ENCODE peak calls at places on chromosomes 1 and 21, in five cellular contexts. T, E, F, B and A are unnamed samples.

GRCh38 chr1:25669781-25670567 is 53.4 kb downstream of the MAN1C1 start:
- DNase-seq in T (no peak), E (no peak), F (no peak), B (no peak), A (no peak)

GRCh38 chr21:28239345-28239744 is 753.3 kb downstream of the LTN1 start:
- DNase-seq in T (no peak), E (no peak), F (no peak), B (no peak), A (no peak)

GRCh38 chr1:19597463-19598309 is 46.4 kb upstream of the NBL1 start:
- DNase-seq in T (peak), E (peak), F (peak), B (peak), A (peak)

GRCh38 chr1:228334954-228335353 is 71.7 kb downstream of the TRIM11 start:
- DNase-seq in T (no peak), E (no peak), F (no peak), B (no peak), A (no peak)

GRCh38 chr1:240001177-240001740 is 90.4 kb upstream of the FMN2 start:
- DNase-seq in T (peak), E (no peak), F (peak), B (no peak), A (no peak)

GRCh38 chr1:21734526-21734925 is 48.4 kb downstream of the USP48 start:
- DNase-seq in T (peak), E (peak), F (peak), B (no peak), A (no peak)

GRCh38 chr1:147091801-147092200 is 80.5 kb downstream of the PRKAB2 start:
- DNase-seq in T (no peak), E (no peak), F (peak), B (no peak), A (no peak)

GRCh38 chr1:184791199-184791935 is 36.7 kb upstream of the EDEM3 start:
- DNase-seq in T (peak), E (peak), F (peak), B (no peak), A (peak)

GRCh38 chr1:172914517-172915144 is 136.1 kb downstream of the TNFSF18 start:
- DNase-seq in T (peak), E (peak), F (peak), B (no peak), A (peak)

GRCh38 chr21:20662523-20662922 is 335.7 kb upstream of the NCAM2 start:
- DNase-seq in T (no peak), E (no peak), F (no peak), B (no peak), A (no peak)

GRCh38 chr21:44582055-44582454 is 1.7 kb upstream of the KRTAP10-5 start:
- DNase-seq in T (no peak), E (no peak), F (no peak), B (no peak), A (no peak)

GRCh38 chr1:179591592-179592580 is at the start of gene TDRD5:
- DNase-seq in T (no peak), E (no peak), F (no peak), B (no peak), A (no peak)

GRCh38 chr1:8421721-8422120 is 103.8 kb downstream of the SLC45A1 start:
- DNase-seq in T (no peak), E (peak), F (no peak), B (no peak), A (no peak)

GRCh38 chr1:171983584-171983983 is 142.3 kb downstream of the DNM3 start:
- DNase-seq in T (peak), E (peak), F (peak), B (no peak), A (peak)

GRCh38 chr1:230868736-230869385 is 540 bp upstream of the C1orf198 start:
- DNase-seq in T (no peak), E (no peak), F (peak), B (peak), A (peak)

GRCh38 chr21:39388038-39388810 is 39.3 kb upstream of the HMGN1 start:
- DNase-seq in T (peak), E (peak), F (peak), B (peak), A (peak)

GRCh38 chr1:94634977-94635416 is 93.4 kb upstream of the F3 start:
- DNase-seq in T (peak), E (no peak), F (no peak), B (no peak), A (no peak)

GRCh38 chr1:155093938-155094621 is 15.4 kb downstream of the EFNA3 start:
- DNase-seq in T (peak), E (peak), F (peak), B (no peak), A (peak)

GRCh38 chr1:70945266-70945665 is 102.3 kb downstream of the PTGER3 start:
- DNase-seq in T (no peak), E (no peak), F (no peak), B (no peak), A (no peak)

GRCh38 chr1:17441265-17441992 is 2.0 kb upstream of the RCC2 start:
- DNase-seq in T (peak), E (peak), F (peak), B (peak), A (no peak)

GRCh38 chr1:66374561-66375111 is 159.3 kb upstream of the SGIP1 start:
- DNase-seq in T (peak), E (peak), F (peak), B (no peak), A (peak)

GRCh38 chr1:30191154-30191702 is 532.2 kb downstream of the MATN1 start:
- DNase-seq in T (peak), E (peak), F (peak), B (no peak), A (no peak)

GRCh38 chr1:15963363-15963967 is 12.4 kb downstream of the ZBTB17 start:
- DNase-seq in T (no peak), E (no peak), F (no peak), B (no peak), A (no peak)

GRCh38 chr1:93758842-93759515 is 77.3 kb upstream of the BCAR3 start:
- DNase-seq in T (peak), E (peak), F (peak), B (no peak), A (peak)

GRCh38 chr1:110161822-110162221 is 11.5 kb downstream of the SLC6A17 start:
- DNase-seq in T (no peak), E (no peak), F (no peak), B (no peak), A (no peak)

GRCh38 chr1:15950302-15950701 is 25.6 kb downstream of the ZBTB17 start:
- DNase-seq in T (no peak), E (no peak), F (no peak), B (no peak), A (no peak)

GRCh38 chr21:46097826-46098286 is at the start of gene COL6A2:
- DNase-seq in T (peak), E (peak), F (peak), B (peak), A (no peak)

GRCh38 chr1:98210563-98210962 is 289.7 kb upstream of the DPYD start:
- DNase-seq in T (no peak), E (no peak), F (no peak), B (no peak), A (no peak)

GRCh38 chr1:197561041-197561440 is 214.2 kb downstream of the DENND1B start:
- DNase-seq in T (no peak), E (no peak), F (no peak), B (no peak), A (no peak)